ENCODE peak calls at places on chromosomes 5 and 9, in ten cellular contexts. I, E, A, J, N, P, D, H, C and G are unnamed samples.

GRCh38 chr9:18459958-18460584 is 13.9 kb upstream of the ADAMTSL1 start:
- DNase-seq in I (peak), E (no peak), D (no peak), J (no peak), H (peak), A (no peak), P (peak), N (no peak), C (peak), G (no peak)

GRCh38 chr5:171306785-171307591 is 2.1 kb upstream of the TLX3 start:
- DNase-seq in C (no peak), P (no peak), N (no peak), H (no peak), J (no peak), D (no peak), E (no peak), I (no peak), A (no peak), G (no peak)

GRCh38 chr9:115717711-115718173 is 435.8 kb upstream of the PAPPA start:
- DNase-seq in H (peak), P (no peak), A (no peak), J (no peak), D (no peak), C (peak), I (no peak), E (no peak), N (no peak), G (no peak)

GRCh38 chr9:137459601-137460362 is 648 bp upstream of the NSMF start:
- DNase-seq in J (no peak), A (no peak), I (no peak), H (no peak), D (no peak), C (no peak), E (no peak), N (no peak), P (no peak), G (no peak)

GRCh38 chr5:73201547-73202513 is 28.8 kb downstream of the TMEM174 start:
- DNase-seq in I (peak), D (peak), C (peak), P (peak), H (no peak), N (peak), J (peak), E (peak), A (peak), G (peak)

GRCh38 chr9:132078369-132079356 is 1.0 kb downstream of the MED27 start:
- DNase-seq in E (peak), N (no peak), P (peak), I (peak), J (no peak), A (no peak), H (no peak), D (no peak), C (peak), G (no peak)

GRCh38 chr5:113162770-113163169 is 186.2 kb downstream of the DCP2 start:
- DNase-seq in H (no peak), J (no peak), I (peak), C (peak), P (peak), D (no peak), N (no peak), A (no peak), E (no peak), G (no peak)

GRCh38 chr9:121774715-121775613 is 123.5 kb downstream of the DAB2IP start:
- DNase-seq in N (no peak), A (no peak), P (no peak), I (no peak), H (no peak), C (no peak), D (no peak), J (no peak), E (no peak), G (no peak)

GRCh38 chr5:153835891-153836515 is 202.7 kb downstream of the FAM114A2 start:
- DNase-seq in C (no peak), N (no peak), A (no peak), H (no peak), J (no peak), D (no peak), P (no peak), E (no peak), I (no peak), G (no peak)

GRCh38 chr9:129011761-129012281 is 16.3 kb downstream of the SH3GLB2 start:
- DNase-seq in D (no peak), A (no peak), C (no peak), N (no peak), H (no peak), P (no peak), I (no peak), J (no peak), E (no peak), G (no peak)

GRCh38 chr5:65886387-65886786 is 40.0 kb upstream of the ERBIN start:
- DNase-seq in D (no peak), I (no peak), H (no peak), E (no peak), N (no peak), J (no peak), A (no peak), C (no peak), P (no peak), G (no peak)

DNA sequence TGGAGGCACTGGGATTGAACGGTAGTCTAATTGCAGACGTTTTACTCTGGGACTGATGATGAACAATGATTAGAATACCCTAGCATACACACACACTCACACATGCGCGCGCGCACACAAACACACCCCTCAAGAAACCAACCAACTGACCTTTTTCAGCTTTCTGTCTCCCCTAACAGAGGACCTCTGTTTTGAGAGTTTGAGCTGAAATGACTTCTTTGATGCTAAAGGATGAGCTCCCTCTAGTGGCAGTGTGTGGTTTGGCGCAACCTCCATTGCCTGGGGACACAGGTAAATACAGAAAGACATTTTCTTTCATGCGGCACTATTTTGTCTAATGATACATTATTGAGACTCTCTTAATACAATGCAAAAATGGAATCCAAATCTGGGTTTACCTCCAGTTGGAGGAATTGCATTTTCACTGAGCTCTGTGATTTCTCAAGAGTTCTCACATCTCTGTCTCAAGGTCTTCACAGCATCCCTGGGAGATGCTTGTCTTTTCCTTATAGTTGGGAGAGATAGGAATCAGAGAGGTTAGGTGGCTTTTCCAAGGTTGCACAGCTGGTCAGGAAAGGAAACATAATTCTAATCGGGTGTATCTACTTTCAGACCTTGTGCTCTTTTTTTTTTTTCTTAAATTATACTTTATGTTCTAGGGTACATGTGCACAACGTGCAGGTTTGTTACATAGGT is 187.5 kb downstream of the TMEM38B start:
- DNase-seq in J (peak), A (peak), E (peak), D (peak), N (peak), I (peak), C (peak), P (peak), H (peak), G (peak)
- TF ChIP-seq CTCF in J (peak), A (peak), E (peak), D (peak), N (peak), I (peak), C (peak), P (peak), H (peak), G (peak)

DNA sequence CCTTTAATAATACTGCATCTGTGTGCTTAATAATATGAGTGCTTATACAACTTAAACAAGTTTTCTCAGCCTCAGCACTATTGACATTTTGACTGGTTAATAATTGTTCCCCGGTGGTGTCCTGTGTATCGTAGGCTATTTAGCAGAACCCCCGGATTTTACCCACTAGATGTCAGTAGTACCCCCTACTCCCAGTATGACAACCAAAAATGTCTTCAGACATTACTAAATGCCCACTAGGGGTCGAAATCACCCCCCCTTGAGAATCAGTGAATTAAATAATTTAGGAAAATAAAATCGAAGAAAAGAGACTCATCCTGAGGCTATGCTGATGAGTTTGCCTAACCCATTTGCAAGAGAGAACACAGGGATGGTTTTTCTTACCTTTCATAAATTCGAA is 166.3 kb downstream of the ATP10B start:
- DNase-seq in N (peak), I (peak), H (no peak), A (no peak), D (peak), J (no peak), P (peak), C (no peak), E (peak), G (peak)
- TF ChIP-seq CTCF in N (peak), I (no peak), H (no peak), A (peak), D (peak), J (peak), P (peak), C (no peak), E (no peak), G (no peak)

GRCh38 chr5:140166911-140167310 is 8.1 kb upstream of the CYSTM1 start:
- DNase-seq in A (no peak), P (no peak), N (no peak), D (no peak), I (no peak), C (no peak), E (no peak), J (no peak), H (no peak), G (no peak)

GRCh38 chr5:140168371-140168770 is 6.6 kb upstream of the CYSTM1 start:
- DNase-seq in A (no peak), N (no peak), J (no peak), P (no peak), D (no peak), I (peak), E (no peak), C (no peak), H (no peak), G (no peak)

GRCh38 chr5:140172473-140172872 is 2.5 kb upstream of the CYSTM1 start:
- DNase-seq in P (no peak), J (no peak), H (no peak), C (no peak), N (peak), D (no peak), A (no peak), E (no peak), I (no peak), G (no peak)

GRCh38 chr5:140165921-140166270 is 9.1 kb upstream of the CYSTM1 start:
- DNase-seq in A (no peak), P (no peak), I (no peak), E (no peak), D (no peak), J (no peak), H (no peak), N (no peak), C (no peak), G (no peak)

GRCh38 chr5:140169410-140169809 is 5.6 kb upstream of the CYSTM1 start:
- DNase-seq in H (no peak), N (no peak), D (no peak), I (peak), A (no peak), P (peak), E (no peak), C (no peak), J (no peak), G (no peak)
- TF ChIP-seq CTCF in H (no peak), N (peak), D (no peak), I (peak), A (no peak), P (peak), E (no peak), C (peak), J (no peak), G (peak)

DNA sequence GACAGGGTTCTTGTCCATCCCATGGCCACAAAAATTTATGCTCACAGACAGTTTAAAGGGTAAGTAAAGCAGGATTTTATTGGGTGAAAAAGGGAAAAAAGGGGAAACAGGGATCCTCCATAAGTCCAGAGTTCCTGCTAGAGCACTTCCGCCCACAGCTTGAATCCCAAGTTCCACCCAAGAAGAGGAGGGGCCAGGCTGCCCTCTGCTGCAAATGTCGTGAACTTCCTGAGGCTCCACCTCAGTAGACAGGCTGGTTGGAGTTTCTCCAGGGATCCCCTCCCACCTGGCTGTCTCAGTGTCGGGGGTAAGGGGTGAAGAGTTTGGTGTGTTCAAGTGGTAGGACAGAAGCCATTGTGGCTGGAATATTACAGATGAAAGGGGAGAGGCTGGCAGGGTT is 275.0 kb upstream of the SGCD start:
- DNase-seq in E (peak), P (no peak), J (no peak), N (no peak), A (no peak), C (no peak), I (no peak), D (no peak), H (no peak), G (no peak)
- TF ChIP-seq CTCF in E (no peak), P (peak), J (peak), N (no peak), A (no peak), C (no peak), I (no peak), D (no peak), H (peak), G (no peak)

GRCh38 chr5:102794677-102795331 is 39.7 kb downstream of the PAM start:
- DNase-seq in P (no peak), E (no peak), I (peak), J (no peak), N (no peak), H (no peak), D (no peak), A (no peak), C (no peak), G (no peak)

GRCh38 chr5:102792705-102793104 is 37.6 kb downstream of the PAM start:
- DNase-seq in H (no peak), D (no peak), E (no peak), P (peak), N (peak), A (no peak), J (no peak), C (no peak), I (peak), G (no peak)

GRCh38 chr5:102795546-102795945 is 40.4 kb downstream of the PAM start:
- DNase-seq in D (no peak), N (no peak), I (no peak), H (no peak), E (no peak), C (no peak), A (no peak), P (no peak), J (no peak), G (no peak)

GRCh38 chr5:102796014-102796413 is 40.9 kb downstream of the PAM start:
- DNase-seq in H (no peak), N (peak), D (no peak), P (no peak), E (no peak), A (no peak), I (no peak), C (no peak), J (no peak), G (no peak)

GRCh38 chr5:102794047-102794446 is 38.9 kb downstream of the PAM start:
- DNase-seq in N (no peak), E (no peak), I (no peak), A (no peak), H (no peak), C (no peak), P (no peak), D (no peak), J (no peak), G (no peak)
- TF ChIP-seq CTCF in N (no peak), E (no peak), I (no peak), A (no peak), H (no peak), C (no peak), P (no peak), D (no peak), J (no peak), G (no peak)

GRCh38 chr5:10856071-10856470 is 95.0 kb upstream of the DAP start:
- DNase-seq in A (no peak), J (no peak), C (no peak), I (no peak), E (no peak), P (no peak), D (no peak), N (no peak), H (no peak), G (no peak)

GRCh38 chr5:10859393-10860195 is 98.6 kb upstream of the DAP start:
- DNase-seq in P (no peak), E (no peak), A (peak), J (no peak), D (no peak), I (peak), N (peak), C (no peak), H (no peak), G (no peak)

GRCh38 chr5:10856646-10857332 is 95.8 kb upstream of the DAP start:
- DNase-seq in I (peak), N (peak), J (peak), C (peak), E (peak), P (peak), A (peak), H (no peak), D (peak), G (peak)

GRCh38 chr5:10858307-10858706 is 97.3 kb upstream of the DAP start:
- DNase-seq in J (no peak), D (no peak), I (no peak), A (no peak), H (no peak), N (no peak), C (no peak), P (no peak), E (no peak), G (no peak)

DNA sequence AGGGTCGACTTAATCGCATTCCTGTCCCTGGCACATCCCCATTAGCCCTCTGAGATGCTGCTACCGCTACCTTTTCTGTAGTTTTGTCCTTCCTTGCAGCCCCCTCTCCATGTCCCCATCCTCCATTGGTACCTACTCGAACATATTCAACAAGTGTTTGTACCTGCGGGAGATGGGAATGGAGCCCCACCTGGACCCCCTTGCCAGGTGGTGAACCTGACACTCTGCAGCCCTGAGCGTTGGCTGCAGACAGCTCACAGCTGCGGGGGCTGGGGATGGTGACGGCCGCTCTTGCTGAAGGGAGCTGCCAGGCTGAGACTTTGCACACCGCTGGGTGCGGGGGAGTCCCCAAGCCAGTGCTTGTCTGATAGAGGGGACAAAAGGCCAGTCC is 96.3 kb upstream of the DAP start:
- DNase-seq in D (no peak), E (no peak), N (no peak), C (no peak), P (no peak), A (no peak), I (no peak), H (no peak), J (no peak), G (no peak)
- TF ChIP-seq CTCF in D (peak), E (no peak), N (no peak), C (no peak), P (no peak), A (peak), I (peak), H (no peak), J (no peak), G (peak)

DNA sequence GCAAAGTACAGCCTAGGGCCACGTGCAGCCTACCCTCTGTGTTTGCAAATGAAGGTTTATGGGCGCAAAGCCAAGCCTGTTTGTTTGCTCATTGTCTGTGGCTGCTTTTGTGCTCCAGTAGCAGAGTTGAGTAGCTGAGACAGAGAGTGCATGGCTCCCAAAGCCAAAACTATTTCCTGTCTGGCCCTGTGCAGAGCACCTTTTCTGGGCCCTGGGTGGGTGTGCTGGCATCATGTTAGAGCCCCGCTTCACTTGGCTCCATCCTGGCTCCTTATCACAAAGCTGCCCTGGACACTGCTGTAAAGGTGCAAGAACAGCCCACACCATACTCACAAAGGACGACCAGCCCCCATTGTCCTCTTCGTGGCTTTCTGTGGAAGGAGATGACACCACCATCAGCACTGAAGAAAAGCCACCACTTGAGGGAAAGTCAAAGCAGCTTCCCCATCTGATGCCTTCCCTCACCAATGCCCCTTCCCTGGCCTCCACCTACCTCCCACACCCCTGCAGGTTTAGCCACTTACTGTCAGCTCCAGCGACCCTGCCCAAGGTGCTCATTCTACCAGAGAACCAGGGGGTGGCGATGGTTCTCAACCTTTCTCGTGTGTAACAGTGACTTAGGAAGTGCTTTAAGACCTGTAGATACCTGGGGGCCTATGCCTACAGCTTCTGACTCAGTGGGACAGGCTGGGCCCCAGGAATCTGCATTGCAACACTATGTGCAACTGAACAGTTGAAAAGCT is 23.4 kb downstream of the LCP2 start:
- DNase-seq in A (no peak), J (no peak), D (peak), P (peak), N (no peak), H (no peak), E (no peak), I (peak), C (no peak), G (no peak)
- TF ChIP-seq CTCF in A (peak), J (peak), D (no peak), P (peak), N (no peak), H (peak), E (no peak), I (peak), C (no peak), G (peak)